ENCODE peak calls at places on chromosomes 12 and 14, in nine cellular contexts. W is astrocyte, O is fibroblast of lung, S is neural progenitor cell, V is MM.1S, E is PC-3, A is hepatocyte, Z is GM23338, J is mammary epithelial cell. F is an unnamed sample. For H4K20me1, the result is how much of the 10 kb centered on the place peaks cover.

GRCh38 chr14:37172024-37172869 is at the start of gene SLC25A21:
- DNase-seq in W (peak), O (peak), S (peak), V (no peak), E (peak), A (peak), Z (peak), J (peak), F (no peak)

GRCh38 chr12:79156846-79157463 is 292.4 kb downstream of the SYT1 start:
- DNase-seq in W (no peak), O (no peak), S (no peak), V (peak), E (no peak), A (no peak), Z (no peak), J (no peak), F (no peak)

GRCh38 chr12:80714055-80714454 is 2.7 kb upstream of the MYF5 start:
- DNase-seq in W (peak), O (peak), S (peak), V (no peak), E (no peak), A (peak), Z (peak), J (no peak), F (no peak)

GRCh38 chr14:22918519-22918808 is 485 bp downstream of the RBM23 start:
- DNase-seq in W (no peak), O (no peak), S (no peak), V (no peak), E (no peak), A (no peak), Z (no peak), J (peak), F (no peak)

GRCh38 chr14:92591346-92591745 is 77.8 kb downstream of the RIN3 start:
- DNase-seq in W (no peak), O (no peak), S (no peak), V (no peak), E (no peak), A (no peak), Z (no peak), J (no peak), F (no peak)

GRCh38 chr14:29804481-29804880 is 123.2 kb downstream of the PRKD1 start:
- DNase-seq in W (no peak), O (no peak), S (no peak), V (no peak), E (no peak), A (no peak), Z (no peak), J (no peak), F (no peak)

GRCh38 chr12:110744697-110745264 is 2.1 kb upstream of the PPP1CC start:
- DNase-seq in W (no peak), O (no peak), S (peak), V (no peak), E (peak), A (peak), Z (no peak), J (peak), F (no peak)

GRCh38 chr14:105375635-105376057 is 22.7 kb upstream of the TEX22 start:
- DNase-seq in W (no peak), O (no peak), S (no peak), V (no peak), E (no peak), A (no peak), Z (no peak), J (no peak), F (peak)

GRCh38 chr12:131100031-131100674 is 146.4 kb downstream of the ADGRD1 start:
- DNase-seq in W (no peak), O (no peak), S (no peak), V (no peak), E (no peak), A (no peak), Z (no peak), J (no peak), F (no peak)

GRCh38 chr14:33052899-33053400 is 114.3 kb downstream of the NPAS3 start:
- DNase-seq in W (no peak), O (no peak), S (no peak), V (no peak), E (no peak), A (no peak), Z (no peak), J (no peak), F (no peak)

GRCh38 chr14:45559626-45560025 is 306.6 kb upstream of the MIS18BP1 start:
- DNase-seq in W (no peak), O (no peak), S (no peak), V (no peak), E (peak), A (no peak), Z (peak), J (no peak), F (no peak)

GRCh38 chr12:109736552-109737108 is 23.0 kb downstream of the FAM222A start:
- DNase-seq in W (peak), O (peak), S (peak), V (no peak), E (no peak), A (peak), Z (peak), J (no peak), F (no peak)

GRCh38 chr12:122880668-122881067 is 15.3 kb downstream of the VPS37B start:
- DNase-seq in W (no peak), O (peak), S (peak), V (no peak), E (peak), A (no peak), Z (peak), J (no peak), F (peak)
- H4K20me1 ChIP-seq in W (half or more), O (under half), S (half or more), V (under half), E (half or more), A (half or more), Z (half or more), J (under half), F (under half)

GRCh38 chr12:104863549-104863948 is 94.5 kb downstream of the SLC41A2 start:
- DNase-seq in W (peak), O (peak), S (no peak), V (no peak), E (peak), A (no peak), Z (no peak), J (peak), F (no peak)

GRCh38 chr12:104856548-104856947 is 101.5 kb downstream of the SLC41A2 start:
- DNase-seq in W (no peak), O (no peak), S (no peak), V (no peak), E (no peak), A (no peak), Z (no peak), J (no peak), F (no peak)

GRCh38 chr12:104855599-104855998 is 102.5 kb downstream of the SLC41A2 start:
- DNase-seq in W (no peak), O (no peak), S (no peak), V (no peak), E (no peak), A (no peak), Z (no peak), J (no peak), F (no peak)

GRCh38 chr12:104858611-104859010 is 99.5 kb downstream of the SLC41A2 start:
- DNase-seq in W (no peak), O (no peak), S (no peak), V (no peak), E (no peak), A (no peak), Z (no peak), J (no peak), F (no peak)

DNA sequence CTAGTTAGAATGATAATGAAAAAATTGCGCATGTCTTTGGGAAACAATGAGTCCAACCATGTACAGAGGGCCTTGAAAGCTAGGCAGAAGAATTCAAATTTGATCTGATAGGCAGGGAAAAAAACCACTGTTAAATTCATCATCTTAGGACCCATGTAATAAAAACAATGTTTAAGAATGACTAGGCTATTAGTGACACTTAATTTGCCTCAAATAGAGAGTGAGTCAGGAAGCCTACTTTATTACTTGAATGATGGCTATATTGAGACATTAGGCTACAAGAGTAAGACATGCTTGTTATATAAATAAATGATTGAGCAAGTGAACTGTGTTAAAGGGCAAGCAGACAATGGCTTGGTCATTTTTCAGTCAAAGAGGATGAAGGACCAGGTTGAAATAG is 98.9 kb downstream of the SLC41A2 start:
- DNase-seq in W (peak), O (peak), S (no peak), V (no peak), E (peak), A (no peak), Z (no peak), J (peak), F (no peak)
- H4K20me1 ChIP-seq in W (under half), O (under half), S (under half), V (under half), E (under half), A (under half), Z (under half), J (under half), F (under half)

GRCh38 chr14:56133547-56133946 is 15.3 kb downstream of the PELI2 start:
- DNase-seq in W (no peak), O (no peak), S (peak), V (no peak), E (no peak), A (no peak), Z (peak), J (no peak), F (no peak)
- H4K20me1 ChIP-seq in W (half or more), O (under half), S (half or more), V (under half), E (under half), A (under half), Z (under half), J (under half), F (under half)

DNA sequence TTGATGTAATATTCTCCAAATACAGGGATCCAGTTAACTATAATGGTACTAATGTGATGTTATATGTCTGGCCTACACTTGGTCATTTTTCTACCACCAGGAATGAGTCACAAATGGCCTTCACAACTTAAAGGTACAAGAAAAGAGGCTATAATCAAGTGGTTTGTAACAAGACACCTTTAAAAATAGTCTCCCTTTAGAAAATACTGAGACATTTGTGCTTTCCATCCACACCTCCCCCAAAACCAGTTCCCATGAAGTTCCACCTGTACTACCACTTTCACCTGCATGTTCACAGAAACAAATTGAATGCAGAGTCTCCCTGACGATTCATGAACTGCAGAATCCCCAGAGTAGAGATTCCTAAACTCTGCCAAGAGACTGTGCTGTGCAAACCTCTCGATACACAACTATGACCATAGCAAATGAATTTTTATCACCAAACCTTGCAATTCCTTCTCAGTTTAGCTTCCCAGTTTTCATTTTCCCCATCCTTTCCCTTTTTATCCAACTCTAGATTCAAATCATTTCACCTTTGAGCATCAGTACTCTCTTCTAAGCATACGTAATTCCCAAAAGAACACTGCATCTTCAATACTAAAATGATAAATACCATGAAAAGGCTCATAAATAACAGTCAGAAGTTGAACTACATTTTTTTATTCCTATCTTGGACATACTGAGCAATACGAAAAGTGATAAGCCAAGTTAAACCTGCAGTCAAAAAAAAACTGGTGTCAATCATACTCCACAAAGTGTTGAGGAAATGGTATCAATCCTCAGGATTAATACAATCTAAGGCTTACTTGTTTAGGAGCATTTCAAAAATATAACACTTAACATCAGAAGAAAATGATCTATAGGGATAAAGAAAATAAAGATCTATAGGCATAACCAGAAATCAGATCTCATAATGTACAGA is 5.8 kb downstream of the BTG1 start:
- DNase-seq in W (peak), O (peak), S (no peak), V (peak), E (peak), A (no peak), Z (peak), J (peak), F (no peak)
- H4K20me1 ChIP-seq in W (half or more), O (under half), S (half or more), V (half or more), E (half or more), A (half or more), Z (under half), J (under half), F (half or more)

DNA sequence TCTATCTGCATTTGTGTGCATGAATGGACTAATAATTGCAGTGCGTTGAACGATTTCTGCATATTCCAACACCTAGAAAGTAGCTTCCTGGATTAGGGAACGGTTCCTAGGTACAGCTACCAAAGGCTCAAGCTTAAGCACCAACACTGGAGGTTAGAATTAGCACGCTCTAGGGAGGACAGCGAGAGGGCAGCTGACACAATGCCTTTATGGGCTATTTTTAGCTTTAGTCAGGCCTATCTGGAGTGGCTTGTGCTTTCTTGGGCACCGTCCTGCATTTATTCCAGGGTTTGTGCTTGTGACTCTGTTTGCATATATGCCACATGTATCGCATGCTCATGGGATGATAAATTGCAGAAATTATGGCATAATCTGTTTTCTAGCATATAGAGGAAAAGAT is 13.7 kb downstream of the ETV6 start:
- DNase-seq in W (no peak), O (no peak), S (no peak), V (no peak), E (no peak), A (no peak), Z (no peak), J (no peak), F (no peak)
- H4K20me1 ChIP-seq in W (half or more), O (under half), S (under half), V (under half), E (under half), A (under half), Z (under half), J (under half), F (under half)

GRCh38 chr14:103041464-103041863 is 15.9 kb downstream of the CDC42BPB start:
- DNase-seq in W (no peak), O (no peak), S (no peak), V (no peak), E (no peak), A (no peak), Z (no peak), J (no peak), F (no peak)
- H4K20me1 ChIP-seq in W (half or more), O (under half), S (under half), V (under half), E (under half), A (half or more), Z (half or more), J (under half), F (under half)

GRCh38 chr12:124532947-124533346 is 34.5 kb downstream of the NCOR2 start:
- DNase-seq in W (no peak), O (no peak), S (peak), V (no peak), E (no peak), A (no peak), Z (no peak), J (no peak), F (no peak)
- H4K20me1 ChIP-seq in W (half or more), O (under half), S (half or more), V (under half), E (under half), A (half or more), Z (under half), J (under half), F (under half)

GRCh38 chr12:104741497-104742367 is 216.4 kb downstream of the SLC41A2 start:
- DNase-seq in W (no peak), O (peak), S (no peak), V (no peak), E (no peak), A (no peak), Z (peak), J (peak), F (no peak)
- H4K20me1 ChIP-seq in W (half or more), O (under half), S (under half), V (under half), E (under half), A (under half), Z (under half), J (under half), F (under half)

DNA sequence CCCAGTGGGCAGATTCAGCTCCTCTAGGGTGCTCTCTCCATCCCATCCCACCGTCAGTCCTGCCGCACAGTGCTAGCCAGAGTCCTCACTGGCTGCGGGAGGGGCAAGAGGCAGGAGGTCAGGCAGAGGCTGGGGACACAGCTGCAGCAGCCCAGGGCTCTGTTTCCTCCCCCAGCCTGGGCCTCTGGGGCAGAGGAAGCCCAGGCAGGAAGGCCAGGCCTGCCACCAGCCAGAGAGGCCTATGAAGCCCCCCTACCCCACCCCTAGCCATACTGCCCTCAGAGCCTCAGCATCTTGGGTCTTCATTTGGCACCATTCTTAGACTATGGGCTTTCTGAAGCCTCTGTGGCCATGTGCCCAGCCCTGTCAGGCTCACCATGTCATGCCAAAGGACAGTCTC is 3.4 kb downstream of the ACVRL1 start:
- DNase-seq in W (no peak), O (no peak), S (no peak), V (no peak), E (no peak), A (no peak), Z (no peak), J (no peak), F (no peak)
- H4K20me1 ChIP-seq in W (under half), O (under half), S (under half), V (under half), E (under half), A (under half), Z (under half), J (under half), F (under half)

GRCh38 chr14:101880016-101880297 is 84.4 kb upstream of the DYNC1H1 start:
- DNase-seq in W (no peak), O (no peak), S (no peak), V (no peak), E (no peak), A (no peak), Z (no peak), J (no peak), F (no peak)
- H4K20me1 ChIP-seq in W (half or more), O (under half), S (under half), V (under half), E (under half), A (under half), Z (under half), J (under half), F (under half)

F was measured in OCI-LY7.